ENCODE peak calls at places on chromosomes 12 and 14, in four cellular contexts. T, F, Q and A are unnamed samples.

GRCh38 chr12:33832900-33833299 is 189.4 kb upstream of the ALG10 start:
- DNase-seq in T (no peak), F (no peak), Q (no peak), A (no peak)

GRCh38 chr14:103749860-103750259 is 34.2 kb downstream of the ZFYVE21 start:
- DNase-seq in T (no peak), F (no peak), Q (no peak), A (no peak)

GRCh38 chr12:131789638-131790037 is 38.6 kb upstream of the MMP17 start:
- DNase-seq in T (no peak), F (no peak), Q (no peak), A (no peak)

GRCh38 chr12:130953783-130954543 is at the start of gene ADGRD1:
- DNase-seq in T (peak), F (no peak), Q (peak), A (peak)

GRCh38 chr14:103480595-103480994 is 42.0 kb downstream of the CKB start:
- DNase-seq in T (no peak), F (no peak), Q (no peak), A (no peak)

GRCh38 chr12:101877816-101878811 is 734 bp downstream of the DRAM1 start:
- DNase-seq in T (peak), F (no peak), Q (peak), A (peak)

GRCh38 chr12:10366875-10367274 is 23.0 kb downstream of the KLRK1 start:
- DNase-seq in T (no peak), F (no peak), Q (no peak), A (no peak)

GRCh38 chr14:56423591-56423991 is 156.0 kb upstream of the TMEM260 start:
- DNase-seq in T (no peak), F (no peak), Q (no peak), A (no peak)

GRCh38 chr12:115132906-115133305 is 448.9 kb upstream of the TBX3 start:
- DNase-seq in T (no peak), F (no peak), Q (no peak), A (no peak)

GRCh38 chr12:125229878-125230530 is 164.8 kb downstream of the AACS start:
- DNase-seq in T (no peak), F (no peak), Q (no peak), A (no peak)

GRCh38 chr12:80494836-80495235 is 50.8 kb downstream of the PTPRQ start:
- DNase-seq in T (no peak), F (no peak), Q (no peak), A (no peak)

GRCh38 chr12:68864604-68865003 is 56.6 kb downstream of the MDM2 start:
- DNase-seq in T (no peak), F (no peak), Q (no peak), A (no peak)

GRCh38 chr12:13594731-13595514 is 386.5 kb downstream of the GRIN2B start:
- DNase-seq in T (no peak), F (no peak), Q (no peak), A (no peak)

GRCh38 chr12:23566133-23566532 is 383.3 kb downstream of the SOX5 start:
- DNase-seq in T (no peak), F (no peak), Q (no peak), A (no peak)

GRCh38 chr14:74558655-74559054 is 53.4 kb downstream of the LTBP2 start:
- DNase-seq in T (no peak), F (no peak), Q (no peak), A (no peak)

GRCh38 chr12:45268672-45269406 is 52.9 kb downstream of the ANO6 start:
- DNase-seq in T (peak), F (no peak), Q (peak), A (peak)

GRCh38 chr12:12837025-12837872 is 24.1 kb downstream of the DDX47 start:
- DNase-seq in T (no peak), F (no peak), Q (peak), A (peak)

GRCh38 chr12:127179199-127179598 is 1087.8 kb upstream of the TMEM132C start:
- DNase-seq in T (no peak), F (peak), Q (peak), A (peak)

GRCh38 chr14:75379246-75379929 is 48.4 kb upstream of the JDP2 start:
- DNase-seq in T (no peak), F (peak), Q (no peak), A (no peak)

GRCh38 chr12:116613256-116613655 is 54.1 kb downstream of the MAP1LC3B2 start:
- DNase-seq in T (no peak), F (no peak), Q (no peak), A (no peak)